ENCODE peak calls at places on chromosome 13, in four cellular contexts. G, R, I and F are unnamed samples.
A peak's percentile ranks its signal among the peaks of the same experiment; 100 is the strongest.

GRCh38 chr13:79237981-79238380 is 168.1 kb downstream of the RBM26 start:
- DNase-seq in G (no peak), R (no peak), I (no peak), F (no peak)

GRCh38 chr13:112768795-112769411 is 79.1 kb downstream of the ATP11A start:
- DNase-seq in G (peak; percentile 31), R (no peak), I (no peak), F (no peak)

GRCh38 chr13:106369858-106370257 is 165.6 kb downstream of the EFNB2 start:
- DNase-seq in G (no peak), R (no peak), I (no peak), F (no peak)

GRCh38 chr13:105848494-105848893 is 687.0 kb downstream of the EFNB2 start:
- DNase-seq in G (no peak), R (no peak), I (no peak), F (no peak)

GRCh38 chr13:59533561-59534337 is 630.0 kb downstream of the DIAPH3 start:
- DNase-seq in G (no peak), R (no peak), I (peak; percentile 10), F (no peak)

GRCh38 chr13:72166102-72166660 is 299.2 kb upstream of the DACH1 start:
- DNase-seq in G (no peak), R (no peak), I (no peak), F (no peak)

GRCh38 chr13:99926014-99926731 is 45.4 kb downstream of the ZIC5 start:
- DNase-seq in G (no peak), R (no peak), I (no peak), F (no peak)

GRCh38 chr13:107238262-107238661 is 670.3 kb upstream of the ARGLU1 start:
- DNase-seq in G (no peak), R (no peak), I (no peak), F (no peak)

GRCh38 chr13:65913173-65913572 is 1317.0 kb downstream of the PCDH9 start:
- DNase-seq in G (no peak), R (no peak), I (peak; percentile 10), F (no peak)

GRCh38 chr13:110468986-110469495 is 92.5 kb downstream of the RAB20 start:
- DNase-seq in G (no peak), R (no peak), I (no peak), F (no peak)

GRCh38 chr13:110916671-110917142 is 1.8 kb upstream of the ANKRD10 start:
- DNase-seq in G (no peak), R (no peak), I (no peak), F (no peak)

GRCh38 chr13:93270769-93271753 is 44.5 kb downstream of the GPC6 start:
- DNase-seq in G (no peak), R (no peak), I (no peak), F (no peak)

GRCh38 chr13:51153527-51153926 is 42.5 kb upstream of the C13orf42 start:
- DNase-seq in G (peak; percentile 67), R (no peak), I (no peak), F (no peak)

GRCh38 chr13:106595623-106596022 is 27.7 kb upstream of the ARGLU1 start:
- DNase-seq in G (no peak), R (no peak), I (no peak), F (no peak)

GRCh38 chr13:75196112-75196855 is 285.7 kb downstream of the TBC1D4 start:
- DNase-seq in G (no peak), R (no peak), I (no peak), F (no peak)

GRCh38 chr13:47896546-47896945 is 104.5 kb downstream of the SUCLA2 start:
- DNase-seq in G (no peak), R (no peak), I (no peak), F (no peak)

GRCh38 chr13:74575729-74576125 is 441.5 kb upstream of the KLF12 start:
- DNase-seq in G (peak; percentile 81), R (peak; percentile 92), I (peak; percentile 21), F (peak; percentile 77)

GRCh38 chr13:35600137-35600536 is 123.6 kb upstream of the MAB21L1 start:
- DNase-seq in G (no peak), R (no peak), I (no peak), F (no peak)

GRCh38 chr13:41061914-41062837 is 867 bp downstream of the WBP4 start:
- DNase-seq in G (no peak), R (no peak), I (peak; percentile 28), F (no peak)

GRCh38 chr13:41179593-41180250 is 14.6 kb downstream of the KBTBD7 start:
- DNase-seq in G (no peak), R (no peak), I (no peak), F (no peak)

GRCh38 chr13:111047326-111047725 is 67.8 kb upstream of the ARHGEF7 start:
- DNase-seq in G (no peak), R (peak; percentile 32), I (no peak), F (no peak)

GRCh38 chr13:41811588-41812021 is 149.3 kb downstream of the VWA8 start:
- DNase-seq in G (no peak), R (no peak), I (no peak), F (no peak)

GRCh38 chr13:30859326-30859725 is 46.7 kb upstream of the MEDAG start:
- DNase-seq in G (no peak), R (peak; percentile 50), I (no peak), F (no peak)

GRCh38 chr13:98228661-98229349 is 51.7 kb upstream of the RNF113B start:
- DNase-seq in G (no peak), R (no peak), I (no peak), F (no peak)

GRCh38 chr13:32381539-32381938 is 46.4 kb downstream of the N4BP2L1 start:
- DNase-seq in G (peak; percentile 52), R (no peak), I (peak; percentile 2), F (no peak)

GRCh38 chr13:66805657-66806056 is 424.5 kb downstream of the PCDH9 start:
- DNase-seq in G (no peak), R (no peak), I (no peak), F (no peak)

GRCh38 chr13:81987677-81988357 is 1646.9 kb upstream of the SPRY2 start:
- DNase-seq in G (no peak), R (no peak), I (no peak), F (no peak)